ENCODE peak calls at places on chromosomes 13 and 19, in seven cellular contexts. A is NCI-H2081 treated with DMSO at 0.1 percent for 48 hours, P is AG10803, X is astrocyte of the spinal cord, O is choroid plexus epithelial cell, Y is EH, Q is NCI-H1930. S is an unnamed sample.

GRCh38 chr19:15324791-15325519 is 7.4 kb downstream of the BRD4 start:
- DNase-seq in A (no peak), P (no peak), X (no peak), O (no peak), Y (no peak), Q (no peak), S (no peak)

GRCh38 chr19:5436101-5436947 is 18.9 kb upstream of the ZNRF4 start:
- DNase-seq in A (no peak), P (peak), X (peak), O (peak), Y (peak), Q (peak), S (no peak)

GRCh38 chr13:95956589-95957148 is 96.5 kb downstream of the UGGT2 start:
- DNase-seq in A (no peak), P (peak), X (peak), O (peak), Y (peak), Q (no peak), S (no peak)

GRCh38 chr19:46355234-46355990 is 8.5 kb downstream of the PPP5C start:
- DNase-seq in A (no peak), P (no peak), X (no peak), O (no peak), Y (no peak), Q (no peak), S (no peak)

GRCh38 chr13:102267191-102267590 is 134.7 kb downstream of the FGF14 start:
- DNase-seq in A (no peak), P (no peak), X (no peak), O (peak), Y (no peak), Q (no peak), S (no peak)

GRCh38 chr19:20245309-20245708 is 78.3 kb downstream of the ZNF486 start:
- DNase-seq in A (no peak), P (no peak), X (no peak), O (no peak), Y (no peak), Q (no peak), S (no peak)

GRCh38 chr19:12800873-12801465 is 631 bp downstream of the PRDX2 start:
- DNase-seq in A (no peak), P (no peak), X (no peak), O (no peak), Y (peak), Q (no peak), S (no peak)

GRCh38 chr19:9939301-9939913 is 3.1 kb upstream of the OLFM2 start:
- DNase-seq in A (no peak), P (peak), X (no peak), O (peak), Y (peak), Q (no peak), S (no peak)

GRCh38 chr13:68176486-68176885 is 946.4 kb upstream of the PCDH9 start:
- DNase-seq in A (no peak), P (peak), X (peak), O (peak), Y (no peak), Q (no peak), S (no peak)

GRCh38 chr19:39423258-39424086 is 11.0 kb downstream of the PLEKHG2 start:
- DNase-seq in A (no peak), P (no peak), X (no peak), O (no peak), Y (no peak), Q (no peak), S (no peak)

GRCh38 chr13:30047154-30047874 is 196.9 kb upstream of the UBL3 start:
- DNase-seq in A (no peak), P (no peak), X (no peak), O (no peak), Y (no peak), Q (no peak), S (no peak)

GRCh38 chr13:39556856-39557255 is 46.1 kb downstream of the LHFPL6 start:
- DNase-seq in A (no peak), P (no peak), X (no peak), O (no peak), Y (no peak), Q (no peak), S (no peak)

GRCh38 chr13:21043898-21044297 is 17.5 kb downstream of the LATS2 start:
- DNase-seq in A (no peak), P (peak), X (peak), O (peak), Y (peak), Q (no peak), S (no peak)

GRCh38 chr13:52371736-52372247 is 34.2 kb downstream of the THSD1 start:
- DNase-seq in A (no peak), P (peak), X (peak), O (peak), Y (peak), Q (no peak), S (no peak)

GRCh38 chr13:20425819-20426219 is 99.8 kb downstream of the CRYL1 start:
- DNase-seq in A (no peak), P (no peak), X (no peak), O (no peak), Y (no peak), Q (no peak), S (no peak)

GRCh38 chr19:17078920-17079709 is 3.5 kb downstream of the MYO9B start:
- DNase-seq in A (no peak), P (no peak), X (peak), O (peak), Y (no peak), Q (no peak), S (no peak)

GRCh38 chr19:53424968-53425597 is 6.7 kb upstream of the ZNF761 start:
- DNase-seq in A (no peak), P (peak), X (peak), O (peak), Y (peak), Q (peak), S (peak)

GRCh38 chr19:8252922-8253589 is 43.9 kb downstream of the CERS4 start:
- DNase-seq in A (no peak), P (peak), X (peak), O (peak), Y (peak), Q (peak), S (peak)

GRCh38 chr19:40714519-40715299 is 2.0 kb downstream of the COQ8B start:
- DNase-seq in A (peak), P (peak), X (peak), O (peak), Y (peak), Q (peak), S (peak)

GRCh38 chr13:78168981-78169380 is 250.3 kb upstream of the EDNRB start:
- DNase-seq in A (no peak), P (no peak), X (no peak), O (no peak), Y (no peak), Q (no peak), S (no peak)

GRCh38 chr19:36081385-36081784 is 26.7 kb downstream of the WDR62 start:
- DNase-seq in A (no peak), P (peak), X (no peak), O (peak), Y (no peak), Q (no peak), S (no peak)

GRCh38 chr19:9958451-9958850 is 22.1 kb upstream of the OLFM2 start:
- DNase-seq in A (no peak), P (peak), X (peak), O (peak), Y (peak), Q (no peak), S (no peak)

GRCh38 chr13:46593403-46593802 is 40.4 kb downstream of the LRCH1 start:
- DNase-seq in A (no peak), P (no peak), X (no peak), O (no peak), Y (no peak), Q (no peak), S (no peak)